ENCODE peak calls at places on chromosomes 13 and 19, in five cellular contexts. One of them, this sample, is unnamed.
A peak's percentile ranks its signal among the peaks of the same experiment; 100 is the strongest.

GRCh38 chr13:20676213-20676612 is 27.3 kb upstream of the IL17D start:
- DNase-seq in thoracic aorta: no peak
- DNase-seq in coronary artery: no peak
- DNase-seq in endothelial cell of umbilical vein: no peak
- DNase-seq in choroid plexus epithelial cell: no peak
- DNase-seq in this sample: no peak

GRCh38 chr19:19860756-19861390 is 4.8 kb upstream of the ZNF253 start:
- DNase-seq in thoracic aorta: no peak
- DNase-seq in coronary artery: no peak
- DNase-seq in endothelial cell of umbilical vein: no peak
- DNase-seq in choroid plexus epithelial cell: peak; percentile 22
- DNase-seq in this sample: no peak

GRCh38 chr19:47495478-47496372 is 11.7 kb upstream of the KPTN start:
- DNase-seq in thoracic aorta: no peak
- DNase-seq in coronary artery: no peak
- DNase-seq in endothelial cell of umbilical vein: no peak
- DNase-seq in choroid plexus epithelial cell: no peak
- DNase-seq in this sample: no peak

GRCh38 chr19:4454952-4455738 is 2.4 kb downstream of the UBXN6 start:
- DNase-seq in thoracic aorta: no peak
- DNase-seq in coronary artery: no peak
- DNase-seq in endothelial cell of umbilical vein: no peak
- DNase-seq in choroid plexus epithelial cell: peak; percentile 70
- DNase-seq in this sample: peak; percentile 71

GRCh38 chr19:7852851-7853759 is 21.1 kb downstream of the PRR36 start:
- DNase-seq in thoracic aorta: no peak
- DNase-seq in coronary artery: no peak
- DNase-seq in endothelial cell of umbilical vein: peak; percentile 49
- DNase-seq in choroid plexus epithelial cell: peak; percentile 65
- DNase-seq in this sample: peak; percentile 54

GRCh38 chr19:49294401-49294800 is 30.6 kb downstream of the SLC6A16 start:
- DNase-seq in thoracic aorta: no peak
- DNase-seq in coronary artery: no peak
- DNase-seq in endothelial cell of umbilical vein: no peak
- DNase-seq in choroid plexus epithelial cell: no peak
- DNase-seq in this sample: no peak

GRCh38 chr13:95276119-95276505 is 25.1 kb downstream of the ABCC4 start:
- DNase-seq in thoracic aorta: no peak
- DNase-seq in coronary artery: no peak
- DNase-seq in endothelial cell of umbilical vein: no peak
- DNase-seq in choroid plexus epithelial cell: no peak
- DNase-seq in this sample: peak; percentile 52

GRCh38 chr19:14700711-14701110 is 10.9 kb downstream of the ZNF333 start:
- DNase-seq in thoracic aorta: no peak
- DNase-seq in coronary artery: no peak
- DNase-seq in endothelial cell of umbilical vein: no peak
- DNase-seq in choroid plexus epithelial cell: no peak
- DNase-seq in this sample: no peak

GRCh38 chr13:112781881-112782361 is 92.1 kb downstream of the ATP11A start:
- DNase-seq in thoracic aorta: no peak
- DNase-seq in coronary artery: no peak
- DNase-seq in endothelial cell of umbilical vein: peak; percentile 68
- DNase-seq in choroid plexus epithelial cell: no peak
- DNase-seq in this sample: no peak

GRCh38 chr13:35470671-35471465 is 5.6 kb downstream of the MAB21L1 start:
- DNase-seq in thoracic aorta: no peak
- DNase-seq in coronary artery: no peak
- DNase-seq in endothelial cell of umbilical vein: peak; percentile 32
- DNase-seq in choroid plexus epithelial cell: peak; percentile 41
- DNase-seq in this sample: no peak

GRCh38 chr19:13212759-13213330 is 62.6 kb downstream of the IER2 start:
- DNase-seq in thoracic aorta: no peak
- DNase-seq in coronary artery: no peak
- DNase-seq in endothelial cell of umbilical vein: peak; percentile 39
- DNase-seq in choroid plexus epithelial cell: peak; percentile 66
- DNase-seq in this sample: peak; percentile 25

GRCh38 chr19:51458051-51458645 is at the start of gene SIGLEC8:
- DNase-seq in thoracic aorta: no peak
- DNase-seq in coronary artery: peak; percentile 50
- DNase-seq in endothelial cell of umbilical vein: no peak
- DNase-seq in choroid plexus epithelial cell: no peak
- DNase-seq in this sample: no peak

GRCh38 chr19:33032218-33032781 is 32.4 kb downstream of the RHPN2 start:
- DNase-seq in thoracic aorta: no peak
- DNase-seq in coronary artery: no peak
- DNase-seq in endothelial cell of umbilical vein: no peak
- DNase-seq in choroid plexus epithelial cell: no peak
- DNase-seq in this sample: no peak

GRCh38 chr19:632228-633067 is 889 bp downstream of the POLRMT start:
- DNase-seq in thoracic aorta: no peak
- DNase-seq in coronary artery: no peak
- DNase-seq in endothelial cell of umbilical vein: peak; percentile 31
- DNase-seq in choroid plexus epithelial cell: peak; percentile 76
- DNase-seq in this sample: peak; percentile 24

GRCh38 chr13:63408227-63409202 is 1992.9 kb upstream of the PCDH20 start:
- DNase-seq in thoracic aorta: no peak
- DNase-seq in coronary artery: no peak
- DNase-seq in endothelial cell of umbilical vein: no peak
- DNase-seq in choroid plexus epithelial cell: peak; percentile 94
- DNase-seq in this sample: no peak

GRCh38 chr13:107680115-107680514 is 535.2 kb downstream of the LIG4 start:
- DNase-seq in thoracic aorta: no peak
- DNase-seq in coronary artery: no peak
- DNase-seq in endothelial cell of umbilical vein: peak; percentile 4
- DNase-seq in choroid plexus epithelial cell: peak; percentile 51
- DNase-seq in this sample: no peak

GRCh38 chr13:36038785-36039415 is 92.3 kb downstream of the DCLK1 start:
- DNase-seq in thoracic aorta: no peak
- DNase-seq in coronary artery: no peak
- DNase-seq in endothelial cell of umbilical vein: no peak
- DNase-seq in choroid plexus epithelial cell: peak; percentile 34
- DNase-seq in this sample: peak; percentile 46

GRCh38 chr19:17803264-17803896 is 8.4 kb downstream of the B3GNT3 start:
- DNase-seq in thoracic aorta: no peak
- DNase-seq in coronary artery: no peak
- DNase-seq in endothelial cell of umbilical vein: no peak
- DNase-seq in choroid plexus epithelial cell: no peak
- DNase-seq in this sample: no peak

GRCh38 chr13:27607125-27607524 is 13.2 kb downstream of the LNX2 start:
- DNase-seq in thoracic aorta: no peak
- DNase-seq in coronary artery: no peak
- DNase-seq in endothelial cell of umbilical vein: peak; percentile 85
- DNase-seq in choroid plexus epithelial cell: peak; percentile 94
- DNase-seq in this sample: peak; percentile 87

GRCh38 chr19:38831142-38831605 is 420 bp downstream of the ECH1 start:
- DNase-seq in thoracic aorta: peak; percentile 34
- DNase-seq in coronary artery: peak; percentile 89
- DNase-seq in endothelial cell of umbilical vein: peak; percentile 64
- DNase-seq in choroid plexus epithelial cell: peak; percentile 99
- DNase-seq in this sample: peak; percentile 88

DNA sequence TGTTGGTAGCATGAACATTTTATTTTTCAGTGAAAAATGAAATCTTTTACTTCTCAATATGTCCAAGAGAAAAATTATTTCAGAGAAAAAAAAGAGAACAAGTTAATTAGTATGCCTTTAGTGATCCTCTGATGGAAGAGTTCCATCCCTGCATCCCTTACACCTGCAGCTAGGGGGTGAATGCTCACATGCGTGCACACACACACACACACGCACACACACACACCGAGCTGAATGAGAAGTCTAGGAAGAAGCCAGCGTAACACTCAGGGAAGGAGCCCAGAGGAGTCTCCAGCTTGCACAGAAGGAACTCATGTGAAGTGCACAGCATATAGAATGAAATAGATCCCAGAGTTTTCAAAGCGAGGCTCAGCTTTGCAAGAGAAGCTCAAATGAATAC is 510.5 kb downstream of the IRS2 start:
- DNase-seq in thoracic aorta: no peak
- DNase-seq in coronary artery: no peak
- DNase-seq in endothelial cell of umbilical vein: no peak
- DNase-seq in choroid plexus epithelial cell: peak; percentile 66
- DNase-seq in this sample: no peak
- TF ChIP-seq CTCF in thoracic aorta: no peak
- TF ChIP-seq CTCF in coronary artery: no peak
- TF ChIP-seq CTCF in endothelial cell of umbilical vein: no peak
- TF ChIP-seq CTCF in choroid plexus epithelial cell: peak; percentile 56
- TF ChIP-seq CTCF in this sample: peak; percentile 37

DNA sequence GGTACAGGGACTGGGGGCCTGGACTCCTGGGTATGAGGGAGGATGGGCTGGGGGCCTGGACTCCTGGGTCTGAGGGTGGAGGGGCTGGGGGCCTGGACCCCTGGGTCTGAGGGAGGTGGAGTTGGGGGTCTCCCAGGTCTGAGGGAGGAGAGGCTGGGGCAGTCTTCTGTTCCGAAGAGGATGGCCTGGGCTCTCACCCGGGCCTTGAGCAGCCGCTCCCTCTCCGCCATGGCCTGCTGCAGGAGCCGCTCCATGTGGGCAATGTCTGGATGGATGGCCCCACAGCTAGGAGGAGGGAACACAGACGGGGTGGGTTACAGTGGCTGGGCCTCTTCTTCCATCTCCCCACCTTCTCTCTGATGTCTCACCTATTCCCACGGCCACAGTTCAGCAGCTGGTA is 18.1 kb downstream of the PHLDB3 start:
- DNase-seq in thoracic aorta: no peak
- DNase-seq in coronary artery: no peak
- DNase-seq in endothelial cell of umbilical vein: no peak
- DNase-seq in choroid plexus epithelial cell: no peak
- DNase-seq in this sample: no peak
- H3K4me3 ChIP-seq in thoracic aorta: no peak overlapping the region
- H3K4me3 ChIP-seq in coronary artery: no peak overlapping the region
- H3K4me3 ChIP-seq in endothelial cell of umbilical vein: no peak overlapping the region
- H3K4me3 ChIP-seq in choroid plexus epithelial cell: no peak overlapping the region
- H3K4me3 ChIP-seq in this sample: no peak overlapping the region

GRCh38 chr13:109135018-109135417 is 505.6 kb downstream of the MYO16 start:
- DNase-seq in thoracic aorta: no peak
- DNase-seq in coronary artery: no peak
- DNase-seq in endothelial cell of umbilical vein: no peak
- DNase-seq in choroid plexus epithelial cell: peak; percentile 32
- DNase-seq in this sample: no peak
- TF ChIP-seq CTCF in thoracic aorta: no peak
- TF ChIP-seq CTCF in coronary artery: no peak
- TF ChIP-seq CTCF in endothelial cell of umbilical vein: no peak
- TF ChIP-seq CTCF in choroid plexus epithelial cell: peak; percentile 38
- TF ChIP-seq CTCF in this sample: no peak

GRCh38 chr19:6198896-6199239 is 63.4 kb downstream of the ACSBG2 start:
- DNase-seq in thoracic aorta: no peak
- DNase-seq in coronary artery: no peak
- DNase-seq in endothelial cell of umbilical vein: no peak
- DNase-seq in choroid plexus epithelial cell: no peak
- DNase-seq in this sample: no peak
- H3K4me3 ChIP-seq in thoracic aorta: peak overlapping the region; percentile 75
- H3K4me3 ChIP-seq in coronary artery: peak overlapping the region; percentile 68
- H3K4me3 ChIP-seq in endothelial cell of umbilical vein: peak overlapping the region; percentile 28
- H3K4me3 ChIP-seq in choroid plexus epithelial cell: peak overlapping the region; percentile 83
- H3K4me3 ChIP-seq in this sample: peak overlapping the region; percentile 68

This sample was measured in bronchial epithelial cell.